ENCODE peak calls at places on chromosomes 16 and 17, in eight cellular contexts. X is dermis blood vessel endothelial cell; Q is stimulated activated CD4-positive, alpha-beta T cell treated with anti-CD3 and anti-CD28 coated beads, Interleukin-2, amount 100 ng/mL, for 48 hours; E is memory B cell; G is activated CD4-positive, alpha-beta T cell treated with anti-CD3 and anti-CD28 coated beads for 36 hours; T is mucosa of descending colon; R is stimulated activated CD8-positive, alpha-beta memory T cell treated with anti-CD3 and anti-CD28 coated beads, Interleukin-15, amount 100 ng/mL, for 48 hours; L is chondrocyte. U is an unnamed sample.
A peak's percentile ranks its signal among the peaks of the same experiment; 100 is the strongest.

GRCh38 chr17:31788956-31789355 is 70.1 kb downstream of the COPRS start:
- DNase-seq in Q (no peak), T (no peak), L (no peak), X (no peak), G (no peak), R (no peak), E (no peak), U (no peak)

GRCh38 chr16:85222151-85222863 is 110.0 kb upstream of the CIBAR2 start:
- DNase-seq in Q (no peak), E (no peak), X (no peak), G (no peak), T (no peak), R (no peak), L (no peak), U (no peak)

GRCh38 chr16:4217246-4218131 is 24.4 kb downstream of the SRL start:
- DNase-seq in X (no peak), L (no peak), Q (no peak), T (peak; percentile 74), G (no peak), R (no peak), E (no peak), U (no peak)

GRCh38 chr17:78272181-78272913 is 40.9 kb downstream of the TMEM235 start:
- DNase-seq in L (no peak), E (peak; percentile 64), R (no peak), G (peak; percentile 86), Q (no peak), T (peak; percentile 71), X (no peak), U (no peak)

GRCh38 chr16:64144612-64145011 is 977.3 kb downstream of the CDH11 start:
- DNase-seq in G (no peak), X (no peak), T (no peak), E (no peak), Q (no peak), L (no peak), R (no peak), U (no peak)

GRCh38 chr17:75506888-75507287 is 8.4 kb downstream of the CASKIN2 start:
- DNase-seq in Q (no peak), X (no peak), T (no peak), G (no peak), L (no peak), R (no peak), E (no peak), U (no peak)

GRCh38 chr17:77688369-77688768 is 270.1 kb upstream of the TNRC6C start:
- DNase-seq in R (no peak), L (peak; percentile 27), E (no peak), X (no peak), Q (no peak), G (no peak), T (no peak), U (no peak)

GRCh38 chr17:39001703-39002637 is 34.8 kb upstream of the FBXO47 start:
- DNase-seq in Q (no peak), G (peak; percentile 32), E (no peak), X (peak; percentile 60), R (no peak), L (no peak), T (peak; percentile 52), U (no peak)

GRCh38 chr16:10980811-10981210 is 36.4 kb downstream of the CLEC16A start:
- DNase-seq in E (no peak), R (no peak), L (no peak), Q (no peak), T (no peak), G (no peak), X (no peak), U (no peak)

GRCh38 chr17:63344383-63344782 is 101.7 kb downstream of the CYB561 start:
- DNase-seq in X (no peak), Q (no peak), E (no peak), T (no peak), R (no peak), G (no peak), L (no peak), U (no peak)

GRCh38 chr17:58831780-58832179 is 76.1 kb downstream of the PPM1E start:
- DNase-seq in R (no peak), E (no peak), G (no peak), X (no peak), T (no peak), Q (no peak), L (no peak), U (no peak)

GRCh38 chr17:58329035-58329807 is 626 bp upstream of the TSPOAP1 start:
- DNase-seq in R (peak; percentile 86), E (peak; percentile 67), T (peak; percentile 44), X (peak; percentile 16), L (peak; percentile 57), Q (peak; percentile 85), G (peak; percentile 93), U (no peak)

GRCh38 chr16:81838794-81839193 is 59.7 kb downstream of the PLCG2 start:
- DNase-seq in L (no peak), X (peak; percentile 78), R (no peak), G (no peak), Q (no peak), E (no peak), T (no peak), U (no peak)

GRCh38 chr17:28570716-28571254 is 539 bp downstream of the PIGS start:
- DNase-seq in T (peak; percentile 62), G (peak; percentile 71), L (peak; percentile 86), R (peak; percentile 36), X (peak; percentile 40), Q (peak; percentile 45), E (no peak), U (no peak)

GRCh38 chr16:81513204-81514040 is 68.8 kb downstream of the CMIP start:
- DNase-seq in L (peak; percentile 87), T (no peak), X (peak; percentile 86), G (no peak), E (no peak), Q (no peak), R (no peak), U (no peak)

GRCh38 chr16:78996806-78997205 is 603.7 kb downstream of the MAF start:
- DNase-seq in E (no peak), G (no peak), L (no peak), T (no peak), X (no peak), R (no peak), Q (no peak), U (no peak)

GRCh38 chr17:77322534-77323412 is 182.0 kb downstream of the SEC14L1 start:
- DNase-seq in Q (no peak), X (peak; percentile 89), R (no peak), G (no peak), L (peak; percentile 98), T (peak; percentile 52), E (peak; percentile 68), U (no peak)

GRCh38 chr17:40373324-40373723 is 8.8 kb upstream of the GJD3 start:
- DNase-seq in G (no peak), T (no peak), X (no peak), L (no peak), E (no peak), Q (no peak), R (no peak), U (no peak)